ENCODE peak calls at places on chromosomes 4 and X, in five cellular contexts. T, N, W, V and R are unnamed samples.

GRCh38 chr4:41814565-41814964 is 66.0 kb upstream of the PHOX2B start:
- DNase-seq in T (no peak), N (no peak), W (no peak), V (no peak), R (no peak)

GRCh38 chr4:107631568-107631967 is 88.5 kb downstream of the PAPSS1 start:
- DNase-seq in T (no peak), N (no peak), W (no peak), V (no peak), R (no peak)

GRCh38 chr4:116585240-116585639 is 500.1 kb downstream of the TRAM1L1 start:
- DNase-seq in T (no peak), N (no peak), W (no peak), V (no peak), R (no peak)

GRCh38 chrX:12825801-12826200 is 34.6 kb downstream of the PRPS2 start:
- DNase-seq in T (no peak), N (no peak), W (no peak), V (no peak), R (no peak)

GRCh38 chr4:180099962-180100361 is 2143.2 kb upstream of the TENM3 start:
- DNase-seq in T (no peak), N (no peak), W (no peak), V (no peak), R (no peak)

GRCh38 chr4:78720994-78721677 is 55.0 kb upstream of the BMP2K start:
- DNase-seq in T (no peak), N (no peak), W (peak), V (peak), R (peak)

GRCh38 chr4:110586137-110586850 is 36.6 kb downstream of the PITX2 start:
- DNase-seq in T (no peak), N (peak), W (no peak), V (no peak), R (no peak)

GRCh38 chr4:110249687-110250387 is 51.4 kb upstream of the ELOVL6 start:
- DNase-seq in T (no peak), N (no peak), W (no peak), V (no peak), R (no peak)

GRCh38 chr4:8643441-8643840 is 50.9 kb downstream of the CPZ start:
- DNase-seq in T (no peak), N (no peak), W (no peak), V (no peak), R (no peak)

GRCh38 chr4:53861856-53862610 is 202.4 kb downstream of the CHIC2 start:
- DNase-seq in T (no peak), N (no peak), W (no peak), V (no peak), R (no peak)

GRCh38 chrX:122866527-122866926 is 317.6 kb upstream of the GRIA3 start:
- DNase-seq in T (no peak), N (no peak), W (no peak), V (no peak), R (no peak)

GRCh38 chr4:57544811-57545654 is 434.8 kb upstream of the IGFBP7 start:
- DNase-seq in T (no peak), N (no peak), W (no peak), V (no peak), R (no peak)

GRCh38 chrX:103382893-103383292 is 6.6 kb downstream of the BEX3 start:
- DNase-seq in T (no peak), N (no peak), W (no peak), V (no peak), R (no peak)

GRCh38 chr4:170248576-170248975 is 158.8 kb upstream of the AADAT start:
- DNase-seq in T (no peak), N (no peak), W (no peak), V (no peak), R (no peak)

GRCh38 chr4:158442736-158443135 is 78.9 kb upstream of the RXFP1 start:
- DNase-seq in T (no peak), N (no peak), W (no peak), V (no peak), R (no peak)
- H3K4me3 ChIP-seq in T (no peak), N (no peak), W (no peak), V (no peak), R (no peak)

GRCh38 chr4:183840311-183840710 is 64.8 kb upstream of the STOX2 start:
- DNase-seq in T (peak), N (peak), W (peak), V (peak), R (peak)

GRCh38 chr4:183842134-183842838 is 62.8 kb upstream of the STOX2 start:
- DNase-seq in T (no peak), N (no peak), W (no peak), V (no peak), R (no peak)

GRCh38 chr4:183841001-183841400 is 64.1 kb upstream of the STOX2 start:
- DNase-seq in T (no peak), N (no peak), W (no peak), V (no peak), R (no peak)

GRCh38 chr4:183837222-183837621 is 67.9 kb upstream of the STOX2 start:
- DNase-seq in T (no peak), N (no peak), W (no peak), V (no peak), R (no peak)

GRCh38 chr4:183838987-183839712 is 66.0 kb upstream of the STOX2 start:
- DNase-seq in T (no peak), N (no peak), W (no peak), V (no peak), R (no peak)
- H3K4me3 ChIP-seq in T (no peak), N (no peak), W (no peak), V (no peak), R (no peak)

GRCh38 chr4:21380861-21381260 is 567.7 kb downstream of the KCNIP4 start:
- DNase-seq in T (no peak), N (no peak), W (no peak), V (no peak), R (no peak)

GRCh38 chr4:21386166-21386780 is 562.3 kb downstream of the KCNIP4 start:
- DNase-seq in T (no peak), N (no peak), W (no peak), V (no peak), R (no peak)

GRCh38 chr4:21387683-21388082 is 560.9 kb downstream of the KCNIP4 start:
- DNase-seq in T (no peak), N (no peak), W (no peak), V (no peak), R (no peak)

DNA sequence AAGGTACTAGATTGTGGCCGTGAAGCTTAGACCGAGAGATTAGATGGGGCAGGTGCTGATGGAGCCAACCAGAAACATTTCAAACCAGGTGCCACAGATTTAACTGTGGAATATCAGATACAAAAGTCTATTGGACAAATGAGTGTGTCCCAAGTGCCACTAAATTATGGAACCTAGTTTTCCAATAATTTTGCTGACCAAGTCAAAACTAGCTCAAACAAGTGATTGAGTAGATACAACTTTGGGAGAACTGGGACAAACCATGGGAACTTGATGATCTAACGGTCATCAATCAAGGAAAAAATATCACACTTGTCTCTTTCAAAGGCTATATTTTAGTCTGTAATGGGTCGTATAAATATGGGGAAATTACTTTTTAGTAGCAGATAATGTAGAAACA is 562.9 kb downstream of the KCNIP4 start:
- DNase-seq in T (no peak), N (no peak), W (no peak), V (no peak), R (no peak)
- H3K4me3 ChIP-seq in T (no peak), N (no peak), W (no peak), V (no peak), R (no peak)

GRCh38 chrX:2801223-2801622 is 27.5 kb upstream of the GYG2 start:
- DNase-seq in T (no peak), N (no peak), W (no peak), V (no peak), R (no peak)
- H3K4me3 ChIP-seq in T (no peak), N (no peak), W (no peak), V (no peak), R (no peak)

DNA sequence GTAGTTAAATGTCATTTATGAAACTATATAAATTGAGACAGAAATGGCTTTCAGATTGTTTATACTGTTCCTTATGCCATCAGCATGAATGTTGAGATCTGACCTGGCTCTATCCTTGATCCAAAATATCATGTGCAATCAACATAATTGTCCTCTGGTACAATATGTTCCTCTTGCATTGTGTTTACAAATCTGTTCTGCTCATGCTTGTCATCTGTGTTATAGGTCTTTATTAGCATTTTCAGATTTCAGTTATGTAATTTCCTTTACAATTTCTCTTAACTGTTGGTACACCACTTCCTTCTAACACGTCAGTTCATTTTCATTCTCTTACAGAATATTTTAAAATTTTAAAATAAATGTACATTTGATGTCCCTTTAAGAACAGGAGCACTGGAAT is 1.6 kb downstream of the HPGD start:
- DNase-seq in T (no peak), N (no peak), W (no peak), V (no peak), R (peak)
- H3K4me3 ChIP-seq in T (peak), N (peak), W (no peak), V (no peak), R (no peak)

GRCh38 chrX:24026403-24026801 is 584 bp downstream of the KLHL15 start:
- DNase-seq in T (no peak), N (peak), W (no peak), V (no peak), R (no peak)

GRCh38 chrX:24023972-24024664 is 2.9 kb downstream of the KLHL15 start:
- DNase-seq in T (no peak), N (no peak), W (no peak), V (no peak), R (peak)

GRCh38 chrX:24024819-24025740 is 1.9 kb downstream of the KLHL15 start:
- DNase-seq in T (peak), N (peak), W (peak), V (peak), R (peak)

GRCh38 chrX:24025741-24026402 is 1.1 kb downstream of the KLHL15 start:
- DNase-seq in T (no peak), N (peak), W (no peak), V (no peak), R (no peak)

DNA sequence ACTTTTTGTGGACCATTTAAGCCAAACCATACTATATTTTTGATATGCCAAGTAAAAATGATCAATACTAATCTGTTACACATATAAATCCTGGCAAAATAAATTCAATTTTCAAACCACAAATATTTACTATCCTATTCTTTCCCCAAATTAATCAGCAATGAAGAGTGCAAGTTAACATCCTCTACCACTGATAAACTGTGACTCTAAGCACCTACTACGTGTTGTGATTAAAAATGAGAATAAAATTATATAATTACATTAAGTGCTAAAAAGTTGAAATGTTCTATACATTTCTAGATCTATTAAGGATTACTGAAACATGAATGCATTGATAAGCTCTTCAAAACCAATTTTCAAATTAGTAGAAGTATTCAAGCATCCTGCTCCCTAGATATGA is 3.4 kb downstream of the KLHL15 start:
- DNase-seq in T (no peak), N (no peak), W (no peak), V (no peak), R (no peak)
- H3K4me3 ChIP-seq in T (peak), N (peak), W (peak), V (peak), R (peak)

GRCh38 chr4:55865228-55865806 is 11.9 kb downstream of the EXOC1 start:
- DNase-seq in T (no peak), N (no peak), W (no peak), V (no peak), R (no peak)
- H3K4me3 ChIP-seq in T (no peak), N (no peak), W (no peak), V (no peak), R (no peak)

DNA sequence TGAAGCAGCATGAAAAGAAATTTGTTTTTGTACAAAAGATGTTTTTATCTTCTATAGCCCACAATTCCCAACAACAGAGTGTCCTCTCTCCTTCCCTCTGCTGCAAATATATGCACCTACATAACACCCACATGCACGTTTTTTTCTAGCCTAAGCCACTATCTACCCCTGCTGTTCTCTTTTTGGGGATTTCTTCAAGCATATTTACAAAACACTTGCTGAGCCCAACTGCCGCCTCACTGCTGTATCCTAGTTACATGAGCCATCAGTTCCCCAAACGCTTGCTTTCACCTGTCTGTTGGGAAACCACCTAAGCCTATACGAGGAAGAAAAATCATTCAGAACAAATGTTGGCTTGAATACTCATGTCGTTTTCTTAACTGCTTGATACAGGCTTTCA is 127.2 kb downstream of the CHRNA9 start:
- DNase-seq in T (no peak), N (no peak), W (no peak), V (no peak), R (peak)
- H3K4me3 ChIP-seq in T (no peak), N (no peak), W (no peak), V (no peak), R (no peak)